ENCODE peak calls at places on chromosomes 11 and 22, in eight cellular contexts. W is activated naive CD4-positive, alpha-beta T cell; A is HCEC 1CT; S is central memory CD4-positive, alpha-beta T cell; B is germinal center; K is HEK293T; E is stimulated activated CD4-positive, alpha-beta T cell treated with anti-CD3 and anti-CD28 coated beads, Interleukin-2, amount 100 ng/mL, for 24 hours; Y is cardiac septum. J is an unnamed sample.
A peak's percentile ranks its signal among the peaks of the same experiment; 100 is the strongest.

GRCh38 chr11:26365284-26365683 is 33.4 kb downstream of the ANO3 start:
- DNase-seq in W (no peak), A (no peak), S (no peak), B (no peak), K (no peak), E (no peak), Y (no peak), J (no peak)

GRCh38 chr22:23013612-23014011 is 56.7 kb upstream of the GNAZ start:
- DNase-seq in W (no peak), A (no peak), S (no peak), B (no peak), K (no peak), E (no peak), Y (no peak), J (no peak)

GRCh38 chr22:50530280-50530856 is 556 bp upstream of the TYMP start:
- DNase-seq in W (no peak), A (peak; percentile 63), S (no peak), B (peak; percentile 67), K (no peak), E (peak; percentile 72), Y (peak; percentile 93), J (peak; percentile 60)

GRCh38 chr11:64352099-64353005 is 6.6 kb upstream of the RPS6KA4 start:
- DNase-seq in W (no peak), A (no peak), S (no peak), B (no peak), K (no peak), E (no peak), Y (no peak), J (no peak)

GRCh38 chr11:60786811-60787567 is 1.9 kb downstream of the MS4A10 start:
- DNase-seq in W (no peak), A (peak; percentile 78), S (no peak), B (no peak), K (no peak), E (no peak), Y (no peak), J (no peak)

GRCh38 chr11:65071907-65072630 is 11.8 kb downstream of the CDCA5 start:
- DNase-seq in W (no peak), A (no peak), S (no peak), B (peak; percentile 42), K (no peak), E (no peak), Y (no peak), J (no peak)

GRCh38 chr22:46047226-46047625 is 70.3 kb upstream of the WNT7B start:
- DNase-seq in W (no peak), A (no peak), S (no peak), B (no peak), K (no peak), E (no peak), Y (no peak), J (no peak)

GRCh38 chr11:128766687-128767086 is 72.8 kb downstream of the FLI1 start:
- DNase-seq in W (no peak), A (no peak), S (no peak), B (no peak), K (no peak), E (no peak), Y (no peak), J (no peak)

GRCh38 chr11:127993788-127994187 is 593.6 kb downstream of the ETS1 start:
- DNase-seq in W (no peak), A (no peak), S (no peak), B (no peak), K (no peak), E (peak; percentile 1), Y (no peak), J (no peak)

GRCh38 chr22:42432818-42433217 is 615 bp upstream of the NFAM1 start:
- DNase-seq in W (no peak), A (no peak), S (no peak), B (no peak), K (no peak), E (no peak), Y (no peak), J (no peak)

GRCh38 chr22:25077056-25077455 is 122.6 kb upstream of the CRYBB3 start:
- DNase-seq in W (no peak), A (no peak), S (no peak), B (no peak), K (no peak), E (no peak), Y (no peak), J (no peak)

GRCh38 chr11:119196833-119197483 is 9.2 kb upstream of the CBL start:
- DNase-seq in W (peak; percentile 12), A (peak; percentile 82), S (peak; percentile 73), B (peak; percentile 86), K (peak; percentile 79), E (peak; percentile 55), Y (peak; percentile 55), J (peak; percentile 68)

GRCh38 chr11:103851166-103851651 is 185.2 kb upstream of the DDI1 start:
- DNase-seq in W (no peak), A (no peak), S (no peak), B (no peak), K (no peak), E (no peak), Y (no peak), J (no peak)

GRCh38 chr11:65448418-65449196 is 26.0 kb downstream of the NEAT1 start:
- DNase-seq in W (no peak), A (peak; percentile 41), S (no peak), B (no peak), K (no peak), E (no peak), Y (peak; percentile 63), J (no peak)

GRCh38 chr11:85099522-85099921 is 527.6 kb downstream of the DLG2 start:
- DNase-seq in W (no peak), A (no peak), S (no peak), B (no peak), K (no peak), E (no peak), Y (no peak), J (no peak)

GRCh38 chr22:26321469-26321913 is 107.6 kb upstream of the ASPHD2 start:
- DNase-seq in W (no peak), A (peak; percentile 80), S (no peak), B (no peak), K (no peak), E (no peak), Y (peak; percentile 81), J (no peak)

GRCh38 chr22:29503811-29504372 is 23.9 kb downstream of the NEFH start:
- DNase-seq in W (no peak), A (peak; percentile 53), S (no peak), B (no peak), K (no peak), E (no peak), Y (no peak), J (no peak)

GRCh38 chr11:39784873-39785272 is 1674.6 kb downstream of the LRRC4C start:
- DNase-seq in W (no peak), A (no peak), S (no peak), B (no peak), K (no peak), E (no peak), Y (no peak), J (no peak)